ENCODE peak calls at places on chromosome 17, in four cellular contexts. Y, V, W and E are unnamed samples.

GRCh38 chr17:57603541-57603940 is 141.6 kb downstream of the CCDC182 start:
- DNase-seq in Y (no peak), V (no peak), W (no peak), E (no peak)

GRCh38 chr17:4566785-4567184 is 6.4 kb upstream of the GGT6 start:
- DNase-seq in Y (no peak), V (peak; percentile 88), W (peak; percentile 75), E (peak; percentile 59)

GRCh38 chr17:80859004-80859941 is 132.4 kb upstream of the CHMP6 start:
- DNase-seq in Y (peak; percentile 85), V (peak; percentile 21), W (peak; percentile 92), E (peak; percentile 43)

GRCh38 chr17:66952031-66952524 is 12.4 kb upstream of the CACNG4 start:
- DNase-seq in Y (peak; percentile 88), V (no peak), W (peak; percentile 95), E (no peak)

GRCh38 chr17:8362651-8363332 is 13.7 kb downstream of the KRABD2 start:
- DNase-seq in Y (no peak), V (no peak), W (no peak), E (no peak)

GRCh38 chr17:61002316-61002736 is 324.7 kb downstream of the BCAS3 start:
- DNase-seq in Y (peak; percentile 27), V (peak; percentile 55), W (peak; percentile 51), E (peak; percentile 39)

GRCh38 chr17:79095345-79096055 is 20.9 kb downstream of the ENGASE start:
- DNase-seq in Y (no peak), V (no peak), W (peak; percentile 23), E (no peak)

GRCh38 chr17:8189041-8189710 is 804 bp downstream of the BORCS6 start:
- DNase-seq in Y (no peak), V (no peak), W (peak; percentile 9), E (no peak)

GRCh38 chr17:79651751-79652150 is 40.9 kb upstream of the RBFOX3 start:
- DNase-seq in Y (no peak), V (no peak), W (no peak), E (peak; percentile 59)

GRCh38 chr17:35373984-35374765 is 754 bp upstream of the SLFN11 start:
- DNase-seq in Y (no peak), V (peak; percentile 17), W (peak; percentile 14), E (no peak)

GRCh38 chr17:80997471-80998387 is 6.1 kb downstream of the CHMP6 start:
- DNase-seq in Y (no peak), V (no peak), W (no peak), E (no peak)

GRCh38 chr17:57406131-57406980 is 150.0 kb downstream of the MSI2 start:
- DNase-seq in Y (no peak), V (peak; percentile 25), W (no peak), E (no peak)

GRCh38 chr17:29645516-29646051 is 22.9 kb upstream of the CORO6 start:
- DNase-seq in Y (peak; percentile 30), V (no peak), W (peak; percentile 63), E (no peak)

GRCh38 chr17:17345686-17346427 is 42.7 kb downstream of the NT5M start:
- DNase-seq in Y (no peak), V (no peak), W (no peak), E (no peak)

GRCh38 chr17:61253937-61254677 is 145.5 kb upstream of the TBX2 start:
- DNase-seq in Y (no peak), V (no peak), W (no peak), E (no peak)

GRCh38 chr17:21286066-21286770 is 1.7 kb downstream of the MAP2K3 start:
- DNase-seq in Y (peak; percentile 96), V (peak; percentile 91), W (peak; percentile 99), E (no peak)

GRCh38 chr17:57293077-57293476 is 36.8 kb downstream of the MSI2 start:
- DNase-seq in Y (no peak), V (no peak), W (peak; percentile 75), E (no peak)

GRCh38 chr17:78448356-78448993 is 70.0 kb downstream of the PGS1 start:
- DNase-seq in Y (no peak), V (no peak), W (no peak), E (no peak)

GRCh38 chr17:72618018-72618509 is 474.4 kb downstream of the SLC39A11 start:
- DNase-seq in Y (no peak), V (peak; percentile 10), W (no peak), E (no peak)

GRCh38 chr17:42623732-42624596 is 14.5 kb downstream of the TUBG1 start:
- DNase-seq in Y (no peak), V (no peak), W (peak; percentile 75), E (peak; percentile 35)

GRCh38 chr17:7687908-7688807 is at the start of gene WRAP53:
- DNase-seq in Y (peak; percentile 98), V (peak; percentile 99), W (peak; percentile 100), E (peak; percentile 97)

GRCh38 chr17:28473542-28473941 is at the start of gene SLC13A2:
- DNase-seq in Y (no peak), V (no peak), W (no peak), E (no peak)

GRCh38 chr17:2795412-2796163 is 650 bp upstream of the RAP1GAP2 start:
- DNase-seq in Y (no peak), V (no peak), W (no peak), E (no peak)

GRCh38 chr17:58352843-58353719 is 1.1 kb upstream of the SUPT4H1 start:
- DNase-seq in Y (no peak), V (peak; percentile 83), W (no peak), E (peak; percentile 4)

GRCh38 chr17:31404028-31404949 is 12.8 kb downstream of the RAB11FIP4 start:
- DNase-seq in Y (no peak), V (no peak), W (no peak), E (no peak)

GRCh38 chr17:45384047-45384799 is 48.4 kb downstream of the ARHGAP27 start:
- DNase-seq in Y (no peak), V (no peak), W (no peak), E (no peak)

GRCh38 chr17:47316316-47316715 is 7.4 kb upstream of the EFCAB13 start:
- DNase-seq in Y (no peak), V (no peak), W (peak; percentile 50), E (no peak)

GRCh38 chr17:28567604-28568003 is 3.7 kb downstream of the PIGS start:
- DNase-seq in Y (no peak), V (no peak), W (no peak), E (no peak)